ENCODE peak calls at places on chromosome 19, in eight cellular contexts. Y is lower lobe of right lung, K is RPMI7951, I is spleen, M is AG04449, V is psoas muscle, X is lower leg skin, Q is ascending aorta. B is an unnamed sample.

GRCh38 chr19:32773126-32773525 is 53.6 kb downstream of the TDRD12 start:
- DNase-seq in Y (no peak), K (no peak), I (no peak), M (peak; percentile 14), V (no peak), X (no peak), Q (no peak), B (no peak)

GRCh38 chr19:1970806-1971502 is 30.0 kb downstream of the CSNK1G2 start:
- DNase-seq in Y (no peak), K (no peak), I (no peak), M (no peak), V (peak; percentile 42), X (no peak), Q (no peak), B (no peak)

GRCh38 chr19:48568345-48568886 is 16.4 kb downstream of the SULT2B1 start:
- DNase-seq in Y (peak; percentile 85), K (peak; percentile 95), I (no peak), M (no peak), V (peak; percentile 95), X (peak; percentile 96), Q (peak; percentile 71), B (no peak)

GRCh38 chr19:3655402-3656072 is 28.9 kb upstream of the CACTIN start:
- DNase-seq in Y (no peak), K (peak; percentile 98), I (no peak), M (peak; percentile 69), V (no peak), X (no peak), Q (no peak), B (peak; percentile 71)

GRCh38 chr19:46344363-46344762 is 2.5 kb upstream of the PPP5C start:
- DNase-seq in Y (no peak), K (no peak), I (no peak), M (no peak), V (no peak), X (no peak), Q (no peak), B (no peak)

GRCh38 chr19:33703821-33704220 is 82.1 kb downstream of the CHST8 start:
- DNase-seq in Y (no peak), K (no peak), I (peak; percentile 59), M (no peak), V (no peak), X (no peak), Q (no peak), B (no peak)

GRCh38 chr19:2462635-2463421 is 6.1 kb upstream of the LMNB2 start:
- DNase-seq in Y (peak; percentile 88), K (peak; percentile 98), I (peak; percentile 83), M (peak; percentile 88), V (peak; percentile 92), X (peak; percentile 96), Q (no peak), B (peak; percentile 96)

GRCh38 chr19:49196527-49197240 is 39.1 kb downstream of the TRPM4 start:
- DNase-seq in Y (peak; percentile 39), K (no peak), I (no peak), M (no peak), V (peak; percentile 83), X (no peak), Q (no peak), B (no peak)

GRCh38 chr19:17846146-17846545 is 1.6 kb downstream of the JAK3 start:
- DNase-seq in Y (no peak), K (no peak), I (peak; percentile 74), M (no peak), V (no peak), X (no peak), Q (no peak), B (no peak)

GRCh38 chr19:45391346-45391745 is 13.5 kb downstream of the PPP1R13L start:
- DNase-seq in Y (no peak), K (no peak), I (no peak), M (no peak), V (no peak), X (no peak), Q (no peak), B (no peak)

GRCh38 chr19:10320602-10321416 is 5.0 kb upstream of the FDX2 start:
- DNase-seq in Y (no peak), K (no peak), I (no peak), M (no peak), V (no peak), X (no peak), Q (no peak), B (no peak)

GRCh38 chr19:11242864-11243797 is 3.7 kb downstream of the ANGPTL8 start:
- DNase-seq in Y (peak; percentile 94), K (peak; percentile 19), I (peak; percentile 95), M (no peak), V (peak; percentile 95), X (peak; percentile 98), Q (peak; percentile 70), B (no peak)

B was measured in AG09309.